ENCODE peak calls at places on chromosome 6, in ten cellular contexts. H, D, G, A, Y, W, X, I, T and S are unnamed samples.

GRCh38 chr6:74826318-74826717 is 379.5 kb downstream of the COL12A1 start:
- DNase-seq in A (no peak), Y (no peak), W (no peak), G (no peak), D (no peak), I (no peak), T (no peak), X (no peak), H (no peak), S (no peak)

GRCh38 chr6:125197795-125198269 is 44.3 kb downstream of the TPD52L1 start:
- DNase-seq in I (peak), G (peak), H (no peak), T (peak), X (peak), W (no peak), A (peak), Y (peak), D (peak), S (no peak)

GRCh38 chr6:11974089-11974488 is 38.0 kb upstream of the HIVEP1 start:
- DNase-seq in D (peak), W (no peak), G (no peak), X (peak), T (peak), A (peak), I (no peak), H (no peak), Y (no peak), S (no peak)

GRCh38 chr6:170069611-170070010 is 221.3 kb downstream of the DLL1 start:
- DNase-seq in A (no peak), H (no peak), X (no peak), T (no peak), W (no peak), G (no peak), I (no peak), D (no peak), Y (no peak), S (no peak)

GRCh38 chr6:31197559-31198305 is 27.2 kb upstream of the POU5F1 start:
- DNase-seq in Y (peak), A (peak), I (peak), D (peak), H (peak), T (peak), X (peak), W (peak), G (peak), S (peak)

GRCh38 chr6:165659945-165660862 is 2.8 kb downstream of the PDE10A start:
- DNase-seq in I (no peak), Y (no peak), X (no peak), T (peak), W (peak), D (no peak), H (no peak), G (no peak), A (no peak), S (no peak)

GRCh38 chr6:53943410-53943809 is 148.6 kb downstream of the LRRC1 start:
- DNase-seq in H (no peak), Y (no peak), I (no peak), D (peak), W (no peak), G (no peak), T (peak), A (no peak), X (no peak), S (no peak)

GRCh38 chr6:138869343-138869742 is 73.5 kb downstream of the ECT2L start:
- DNase-seq in W (no peak), G (no peak), A (peak), H (no peak), T (peak), D (no peak), I (no peak), Y (peak), X (no peak), S (no peak)

GRCh38 chr6:10312445-10312844 is 102.4 kb downstream of the TFAP2A start:
- DNase-seq in Y (no peak), A (peak), D (no peak), W (no peak), G (no peak), X (no peak), H (no peak), T (no peak), I (no peak), S (no peak)

GRCh38 chr6:137927777-137928218 is 60.7 kb downstream of the TNFAIP3 start:
- DNase-seq in T (peak), A (peak), W (no peak), G (peak), X (no peak), Y (no peak), H (peak), I (peak), D (peak), S (no peak)

GRCh38 chr6:79989641-79990040 is 14.8 kb upstream of the TTK start:
- DNase-seq in T (no peak), X (no peak), A (no peak), W (no peak), G (no peak), H (no peak), D (no peak), I (no peak), Y (no peak), S (no peak)

GRCh38 chr6:103769431-103769830 is 1090.3 kb downstream of the HACE1 start:
- DNase-seq in D (no peak), A (no peak), G (no peak), H (no peak), X (no peak), I (no peak), W (no peak), Y (no peak), T (peak), S (no peak)

GRCh38 chr6:133040025-133040838 is 200.9 kb upstream of the EYA4 start:
- DNase-seq in H (peak), A (peak), Y (no peak), D (peak), W (no peak), G (no peak), X (no peak), T (peak), I (no peak), S (no peak)

GRCh38 chr6:22717906-22718305 is 148.5 kb downstream of the HDGFL1 start:
- DNase-seq in W (no peak), X (no peak), D (no peak), H (no peak), I (no peak), A (no peak), G (peak), Y (no peak), T (no peak), S (no peak)

GRCh38 chr6:41560440-41561192 is 14.4 kb downstream of the FOXP4 start:
- DNase-seq in I (peak), H (peak), Y (no peak), W (no peak), D (peak), G (peak), T (peak), A (peak), X (no peak), S (no peak)

GRCh38 chr6:51350308-51350904 is 531.7 kb downstream of the TFAP2B start:
- DNase-seq in A (no peak), D (peak), G (no peak), H (peak), X (no peak), T (no peak), Y (no peak), I (no peak), W (no peak), S (no peak)
- TF ChIP-seq CTCF in A (no peak), D (peak), G (peak), H (peak), X (peak), T (no peak), Y (no peak), I (no peak), W (peak), S (peak)

DNA sequence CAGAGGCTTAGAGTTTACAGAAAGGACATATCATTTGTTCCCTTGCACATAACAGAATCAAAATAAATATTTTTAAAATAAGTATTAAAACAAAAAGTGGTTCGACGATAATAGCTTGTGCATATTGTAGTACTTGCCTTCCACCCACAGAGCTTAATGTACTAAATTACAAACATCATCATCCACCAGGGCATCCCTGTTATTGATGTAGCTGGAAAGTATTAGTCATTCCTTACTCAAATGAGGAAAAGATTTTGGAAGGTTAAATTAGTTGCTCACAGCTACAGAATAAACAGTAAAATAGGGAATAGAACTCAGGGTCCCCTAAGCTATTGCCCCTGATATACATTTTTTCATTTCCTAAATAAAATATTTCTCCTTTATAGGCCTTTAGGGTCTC is 150.3 kb downstream of the PTPRK start:
- DNase-seq in I (no peak), H (no peak), T (peak), W (no peak), A (peak), Y (no peak), X (peak), D (peak), G (no peak), S (no peak)
- TF ChIP-seq CTCF in I (no peak), H (no peak), T (no peak), W (no peak), A (no peak), Y (no peak), X (peak), D (peak), G (no peak), S (no peak)

DNA sequence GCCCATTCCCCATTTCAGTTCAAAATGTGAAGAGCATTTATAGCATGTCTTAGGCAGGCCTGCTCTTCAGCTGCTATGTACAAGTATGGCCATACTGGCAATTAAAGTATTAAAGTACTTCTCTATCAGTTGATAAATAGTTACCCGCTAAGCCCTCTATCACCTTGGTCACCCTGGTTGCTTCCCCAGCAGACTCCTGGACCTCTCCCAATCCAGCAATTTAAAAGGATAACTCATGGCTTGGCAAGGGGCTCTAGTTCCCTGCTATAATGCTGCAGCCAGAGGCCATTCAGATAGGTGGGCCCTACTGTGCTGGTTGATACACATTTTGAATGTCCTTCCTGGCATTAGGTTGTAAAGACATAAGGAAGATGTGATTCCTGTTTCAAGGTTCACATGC is 7.0 kb downstream of the C6orf163 start:
- DNase-seq in A (no peak), I (no peak), X (no peak), H (no peak), G (no peak), W (no peak), D (no peak), Y (no peak), T (no peak), S (no peak)
- TF ChIP-seq CTCF in A (no peak), I (no peak), X (no peak), H (no peak), G (no peak), W (no peak), D (no peak), Y (no peak), T (no peak), S (no peak)

GRCh38 chr6:111579816-111580215 is 25.9 kb downstream of the TRAF3IP2 start:
- DNase-seq in X (no peak), G (no peak), T (no peak), W (no peak), A (no peak), D (no peak), H (no peak), I (no peak), Y (no peak), S (no peak)

GRCh38 chr6:111580826-111581505 is 24.7 kb downstream of the TRAF3IP2 start:
- DNase-seq in A (no peak), I (no peak), Y (no peak), T (peak), W (no peak), H (no peak), X (no peak), D (no peak), G (no peak), S (no peak)

GRCh38 chr6:111583221-111583620 is 22.5 kb downstream of the TRAF3IP2 start:
- DNase-seq in W (no peak), X (no peak), A (no peak), Y (no peak), D (no peak), H (no peak), T (no peak), I (no peak), G (no peak), S (no peak)

GRCh38 chr6:111581957-111582356 is 23.7 kb downstream of the TRAF3IP2 start:
- DNase-seq in T (no peak), X (no peak), H (no peak), Y (no peak), A (no peak), D (no peak), I (no peak), G (no peak), W (no peak), S (no peak)

GRCh38 chr6:111580401-111580800 is 25.3 kb downstream of the TRAF3IP2 start:
- DNase-seq in X (no peak), Y (no peak), H (no peak), A (no peak), I (no peak), T (no peak), W (no peak), D (no peak), G (no peak), S (no peak)
- TF ChIP-seq CTCF in X (no peak), Y (no peak), H (no peak), A (no peak), I (no peak), T (no peak), W (no peak), D (no peak), G (no peak), S (no peak)

DNA sequence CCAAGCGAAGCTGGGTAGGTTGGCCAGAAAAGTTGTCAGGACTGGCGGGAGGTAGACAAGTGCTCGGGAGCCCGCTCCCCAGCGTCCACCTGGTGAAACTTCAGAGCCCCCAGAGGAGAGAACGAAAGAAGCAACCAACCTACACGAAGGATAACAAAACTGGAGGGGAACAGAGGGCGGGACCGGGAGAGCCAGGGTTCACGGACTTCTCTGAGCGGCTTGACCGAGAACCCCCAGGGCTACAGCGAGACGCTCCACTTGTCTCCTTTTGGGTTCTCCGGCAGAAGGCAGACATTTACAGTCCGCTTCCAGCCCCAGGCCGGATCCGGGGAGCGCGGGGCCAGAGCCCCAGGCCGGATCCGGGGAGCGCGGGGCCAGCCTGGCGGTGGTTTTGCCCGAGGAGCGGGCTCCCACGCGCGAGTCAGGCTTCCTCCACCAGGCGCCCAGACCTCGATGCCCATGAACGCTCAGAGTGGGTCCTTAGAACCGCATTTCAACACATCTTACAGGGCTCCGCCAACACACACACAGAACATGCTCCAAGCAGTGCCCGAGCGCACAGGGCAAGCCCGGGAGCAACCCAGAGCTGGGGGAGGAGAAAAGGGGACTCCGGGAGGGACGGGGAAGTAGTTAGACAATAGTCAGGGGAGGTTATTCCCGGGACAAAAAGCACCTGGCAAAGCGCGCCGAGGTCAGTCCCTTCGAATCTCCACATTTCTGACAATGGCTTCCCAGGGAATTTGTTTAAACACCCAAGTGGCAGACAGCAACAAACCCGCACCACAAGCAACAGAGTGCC is 1.1 kb downstream of the PTPRK start:
- DNase-seq in D (peak), T (peak), A (peak), G (peak), H (peak), I (peak), W (peak), X (peak), Y (peak), S (peak)
- TF ChIP-seq CTCF in D (peak), T (peak), A (no peak), G (no peak), H (no peak), I (peak), W (peak), X (peak), Y (no peak), S (no peak)

GRCh38 chr6:16482702-16483314 is 244.4 kb downstream of the GMPR start:
- DNase-seq in G (no peak), X (no peak), H (no peak), Y (no peak), A (no peak), D (no peak), W (no peak), I (no peak), T (no peak), S (no peak)
- TF ChIP-seq CTCF in G (no peak), X (no peak), H (no peak), Y (no peak), A (no peak), D (no peak), W (no peak), I (no peak), T (no peak), S (no peak)

DNA sequence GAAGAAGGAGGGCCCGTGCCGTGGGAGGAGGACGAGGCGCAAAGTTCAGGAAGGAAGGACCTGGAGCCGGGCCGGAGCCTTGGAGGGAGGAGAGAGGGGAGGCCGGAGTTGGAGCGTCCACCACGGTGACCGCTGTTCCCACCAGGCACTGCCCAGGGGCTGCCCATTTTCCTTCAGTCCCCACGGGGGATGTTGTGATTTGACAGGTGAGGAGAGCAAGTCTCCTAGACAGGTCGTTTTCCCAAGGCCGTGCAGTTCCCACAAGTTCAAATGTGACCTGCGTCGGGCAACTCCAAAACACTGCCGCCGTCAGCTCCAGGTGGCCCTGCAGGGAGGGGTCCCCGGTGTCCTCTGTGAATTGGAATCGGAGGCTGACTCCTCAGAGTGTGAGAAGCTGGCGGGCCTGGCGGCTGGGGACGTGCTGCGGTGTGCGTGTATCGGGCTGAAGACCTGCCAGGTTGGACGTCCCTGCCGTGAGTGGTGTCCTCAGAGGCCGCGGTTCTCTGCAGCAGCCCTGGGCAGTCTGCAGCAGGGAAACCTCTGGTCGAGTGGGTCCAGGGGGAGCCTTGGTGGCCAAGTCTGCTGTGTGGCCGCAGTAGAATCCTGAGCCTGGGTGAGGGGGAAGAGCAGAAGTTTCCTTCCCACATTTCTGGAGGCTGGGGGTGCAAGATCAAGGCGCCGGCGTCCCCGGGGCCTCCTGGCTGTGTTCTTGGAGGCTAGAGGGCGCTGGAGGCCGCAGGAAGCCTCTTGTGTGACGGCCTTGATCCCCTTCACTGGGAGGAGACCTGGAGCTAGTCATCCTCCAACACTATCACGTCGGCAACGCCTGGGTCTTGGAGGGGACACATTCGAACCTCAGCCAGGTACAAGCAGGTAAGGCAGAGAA is 115.0 kb upstream of the FRMD1 start:
- DNase-seq in X (no peak), G (no peak), W (no peak), H (no peak), T (peak), D (no peak), A (no peak), I (no peak), Y (no peak), S (no peak)
- TF ChIP-seq CTCF in X (no peak), G (no peak), W (peak), H (peak), T (no peak), D (no peak), A (no peak), I (peak), Y (no peak), S (no peak)